ENCODE peak calls at places on chromosomes 2 and 18, in four cellular contexts. One of them, this sample, is unnamed.

GRCh38 chr2:48316753-48317750 is 212.9 kb upstream of the STON1 start:
- DNase-seq in activated CD4-positive, alpha-beta T cell treated with anti-CD3 and anti-CD28 coated beads, Interleukin-2, amount 50 U/mL, for 48 hours: peak; percentile 31
- DNase-seq in lower lobe of right lung: no peak
- DNase-seq in sciatic nerve: no peak
- DNase-seq in this sample: no peak

GRCh38 chr2:37554157-37554515 is 117.3 kb downstream of the CDC42EP3 start:
- DNase-seq in sciatic nerve: no peak
- DNase-seq in activated CD4-positive, alpha-beta T cell treated with anti-CD3 and anti-CD28 coated beads, Interleukin-2, amount 50 U/mL, for 48 hours: no peak
- DNase-seq in lower lobe of right lung: no peak
- DNase-seq in this sample: no peak

GRCh38 chr2:45170976-45171514 is 161.8 kb upstream of the SIX2 start:
- DNase-seq in lower lobe of right lung: no peak
- DNase-seq in activated CD4-positive, alpha-beta T cell treated with anti-CD3 and anti-CD28 coated beads, Interleukin-2, amount 50 U/mL, for 48 hours: no peak
- DNase-seq in sciatic nerve: no peak
- DNase-seq in this sample: no peak

GRCh38 chr18:8816805-8817204 is 111.4 kb downstream of the MTCL1 start:
- DNase-seq in lower lobe of right lung: no peak
- DNase-seq in sciatic nerve: no peak
- DNase-seq in activated CD4-positive, alpha-beta T cell treated with anti-CD3 and anti-CD28 coated beads, Interleukin-2, amount 50 U/mL, for 48 hours: no peak
- DNase-seq in this sample: no peak

GRCh38 chr2:123532999-123533398 is 492.1 kb upstream of the CNTNAP5 start:
- DNase-seq in sciatic nerve: no peak
- DNase-seq in activated CD4-positive, alpha-beta T cell treated with anti-CD3 and anti-CD28 coated beads, Interleukin-2, amount 50 U/mL, for 48 hours: no peak
- DNase-seq in lower lobe of right lung: no peak
- DNase-seq in this sample: no peak

GRCh38 chr2:17658251-17658843 is 95.3 kb downstream of the SMC6 start:
- DNase-seq in sciatic nerve: no peak
- DNase-seq in activated CD4-positive, alpha-beta T cell treated with anti-CD3 and anti-CD28 coated beads, Interleukin-2, amount 50 U/mL, for 48 hours: peak; percentile 23
- DNase-seq in lower lobe of right lung: no peak
- DNase-seq in this sample: no peak

GRCh38 chr2:176677746-176678145 is 408.5 kb downstream of the MTX2 start:
- DNase-seq in sciatic nerve: no peak
- DNase-seq in activated CD4-positive, alpha-beta T cell treated with anti-CD3 and anti-CD28 coated beads, Interleukin-2, amount 50 U/mL, for 48 hours: no peak
- DNase-seq in lower lobe of right lung: no peak
- DNase-seq in this sample: no peak

GRCh38 chr2:163345795-163346573 is 389.8 kb downstream of the FIGN start:
- DNase-seq in activated CD4-positive, alpha-beta T cell treated with anti-CD3 and anti-CD28 coated beads, Interleukin-2, amount 50 U/mL, for 48 hours: no peak
- DNase-seq in sciatic nerve: no peak
- DNase-seq in lower lobe of right lung: no peak
- DNase-seq in this sample: peak; percentile 26

GRCh38 chr2:238434846-238435751 is 8.4 kb downstream of the ASB1 start:
- DNase-seq in activated CD4-positive, alpha-beta T cell treated with anti-CD3 and anti-CD28 coated beads, Interleukin-2, amount 50 U/mL, for 48 hours: no peak
- DNase-seq in sciatic nerve: no peak
- DNase-seq in lower lobe of right lung: no peak
- DNase-seq in this sample: no peak

GRCh38 chr2:239469101-239469960 is 68.5 kb upstream of the HDAC4 start:
- DNase-seq in activated CD4-positive, alpha-beta T cell treated with anti-CD3 and anti-CD28 coated beads, Interleukin-2, amount 50 U/mL, for 48 hours: no peak
- DNase-seq in lower lobe of right lung: no peak
- DNase-seq in sciatic nerve: no peak
- DNase-seq in this sample: no peak

GRCh38 chr2:241821460-241822263 is 12.7 kb downstream of the NEU4 start:
- DNase-seq in lower lobe of right lung: no peak
- DNase-seq in sciatic nerve: no peak
- DNase-seq in activated CD4-positive, alpha-beta T cell treated with anti-CD3 and anti-CD28 coated beads, Interleukin-2, amount 50 U/mL, for 48 hours: peak; percentile 2
- DNase-seq in this sample: no peak

GRCh38 chr2:19746611-19747309 is 155.0 kb downstream of the TTC32 start:
- DNase-seq in sciatic nerve: no peak
- DNase-seq in lower lobe of right lung: no peak
- DNase-seq in activated CD4-positive, alpha-beta T cell treated with anti-CD3 and anti-CD28 coated beads, Interleukin-2, amount 50 U/mL, for 48 hours: peak; percentile 7
- DNase-seq in this sample: peak; percentile 48

GRCh38 chr18:61448316-61448715 is 115.1 kb downstream of the CDH20 start:
- DNase-seq in lower lobe of right lung: no peak
- DNase-seq in sciatic nerve: no peak
- DNase-seq in activated CD4-positive, alpha-beta T cell treated with anti-CD3 and anti-CD28 coated beads, Interleukin-2, amount 50 U/mL, for 48 hours: no peak
- DNase-seq in this sample: no peak

GRCh38 chr2:30666307-30666874 is 140.9 kb downstream of the CAPN13 start:
- DNase-seq in lower lobe of right lung: no peak
- DNase-seq in activated CD4-positive, alpha-beta T cell treated with anti-CD3 and anti-CD28 coated beads, Interleukin-2, amount 50 U/mL, for 48 hours: no peak
- DNase-seq in sciatic nerve: no peak
- DNase-seq in this sample: peak; percentile 98

GRCh38 chr18:58983260-58983659 is 118.6 kb downstream of the ZNF532 start:
- DNase-seq in sciatic nerve: no peak
- DNase-seq in lower lobe of right lung: no peak
- DNase-seq in activated CD4-positive, alpha-beta T cell treated with anti-CD3 and anti-CD28 coated beads, Interleukin-2, amount 50 U/mL, for 48 hours: no peak
- DNase-seq in this sample: no peak

GRCh38 chr2:236336575-236337464 is 72.6 kb upstream of the ASB18 start:
- DNase-seq in lower lobe of right lung: no peak
- DNase-seq in sciatic nerve: no peak
- DNase-seq in activated CD4-positive, alpha-beta T cell treated with anti-CD3 and anti-CD28 coated beads, Interleukin-2, amount 50 U/mL, for 48 hours: no peak
- DNase-seq in this sample: no peak

GRCh38 chr2:6676776-6677175 is 188.9 kb downstream of the CMPK2 start:
- DNase-seq in sciatic nerve: no peak
- DNase-seq in lower lobe of right lung: no peak
- DNase-seq in activated CD4-positive, alpha-beta T cell treated with anti-CD3 and anti-CD28 coated beads, Interleukin-2, amount 50 U/mL, for 48 hours: no peak
- DNase-seq in this sample: no peak

GRCh38 chr2:226915846-226916360 is 80.0 kb downstream of the RHBDD1 start:
- DNase-seq in sciatic nerve: no peak
- DNase-seq in lower lobe of right lung: no peak
- DNase-seq in activated CD4-positive, alpha-beta T cell treated with anti-CD3 and anti-CD28 coated beads, Interleukin-2, amount 50 U/mL, for 48 hours: no peak
- DNase-seq in this sample: no peak

GRCh38 chr2:156385242-156385641 is 50.9 kb upstream of the GPD2 start:
- DNase-seq in activated CD4-positive, alpha-beta T cell treated with anti-CD3 and anti-CD28 coated beads, Interleukin-2, amount 50 U/mL, for 48 hours: no peak
- DNase-seq in lower lobe of right lung: no peak
- DNase-seq in sciatic nerve: no peak
- DNase-seq in this sample: no peak

GRCh38 chr2:171318463-171318934 is 115.3 kb downstream of the METTL8 start:
- DNase-seq in sciatic nerve: peak; percentile 61
- DNase-seq in lower lobe of right lung: no peak
- DNase-seq in activated CD4-positive, alpha-beta T cell treated with anti-CD3 and anti-CD28 coated beads, Interleukin-2, amount 50 U/mL, for 48 hours: peak; percentile 26
- DNase-seq in this sample: no peak

GRCh38 chr2:140308706-140309105 is 1528.5 kb upstream of the NXPH2 start:
- DNase-seq in sciatic nerve: no peak
- DNase-seq in activated CD4-positive, alpha-beta T cell treated with anti-CD3 and anti-CD28 coated beads, Interleukin-2, amount 50 U/mL, for 48 hours: no peak
- DNase-seq in lower lobe of right lung: no peak
- DNase-seq in this sample: no peak

GRCh38 chr2:239811001-239811798 is 213.9 kb downstream of the NDUFA10 start:
- DNase-seq in sciatic nerve: peak; percentile 40
- DNase-seq in activated CD4-positive, alpha-beta T cell treated with anti-CD3 and anti-CD28 coated beads, Interleukin-2, amount 50 U/mL, for 48 hours: no peak
- DNase-seq in lower lobe of right lung: no peak
- DNase-seq in this sample: no peak

GRCh38 chr2:72143441-72144356 is 4.0 kb downstream of the CYP26B1 start:
- DNase-seq in sciatic nerve: peak; percentile 68
- DNase-seq in activated CD4-positive, alpha-beta T cell treated with anti-CD3 and anti-CD28 coated beads, Interleukin-2, amount 50 U/mL, for 48 hours: peak; percentile 13
- DNase-seq in lower lobe of right lung: no peak
- DNase-seq in this sample: no peak

GRCh38 chr2:44747794-44748193 is 193.7 kb upstream of the SIX3 start:
- DNase-seq in lower lobe of right lung: no peak
- DNase-seq in sciatic nerve: no peak
- DNase-seq in activated CD4-positive, alpha-beta T cell treated with anti-CD3 and anti-CD28 coated beads, Interleukin-2, amount 50 U/mL, for 48 hours: no peak
- DNase-seq in this sample: no peak

GRCh38 chr2:111990856-111991255 is 64.2 kb upstream of the TMEM87B start:
- DNase-seq in sciatic nerve: no peak
- DNase-seq in lower lobe of right lung: no peak
- DNase-seq in activated CD4-positive, alpha-beta T cell treated with anti-CD3 and anti-CD28 coated beads, Interleukin-2, amount 50 U/mL, for 48 hours: no peak
- DNase-seq in this sample: no peak

GRCh38 chr2:96084006-96084857 is 32.1 kb downstream of the ADRA2B start:
- DNase-seq in lower lobe of right lung: peak; percentile 29
- DNase-seq in activated CD4-positive, alpha-beta T cell treated with anti-CD3 and anti-CD28 coated beads, Interleukin-2, amount 50 U/mL, for 48 hours: peak; percentile 1
- DNase-seq in sciatic nerve: peak; percentile 51
- DNase-seq in this sample: no peak

GRCh38 chr18:30175621-30176225 is 866.8 kb downstream of the DSC3 start:
- DNase-seq in sciatic nerve: no peak
- DNase-seq in activated CD4-positive, alpha-beta T cell treated with anti-CD3 and anti-CD28 coated beads, Interleukin-2, amount 50 U/mL, for 48 hours: no peak
- DNase-seq in lower lobe of right lung: no peak
- DNase-seq in this sample: no peak

GRCh38 chr2:75224636-75225094 is 25.3 kb upstream of the TACR1 start:
- DNase-seq in activated CD4-positive, alpha-beta T cell treated with anti-CD3 and anti-CD28 coated beads, Interleukin-2, amount 50 U/mL, for 48 hours: no peak
- DNase-seq in sciatic nerve: no peak
- DNase-seq in lower lobe of right lung: no peak
- DNase-seq in this sample: no peak

GRCh38 chr2:42951263-42951938 is 159.0 kb upstream of the HAAO start:
- DNase-seq in activated CD4-positive, alpha-beta T cell treated with anti-CD3 and anti-CD28 coated beads, Interleukin-2, amount 50 U/mL, for 48 hours: no peak
- DNase-seq in sciatic nerve: no peak
- DNase-seq in lower lobe of right lung: no peak
- DNase-seq in this sample: no peak

GRCh38 chr18:79695269-79695668 is 15.7 kb downstream of the CTDP1 start:
- DNase-seq in sciatic nerve: no peak
- DNase-seq in activated CD4-positive, alpha-beta T cell treated with anti-CD3 and anti-CD28 coated beads, Interleukin-2, amount 50 U/mL, for 48 hours: no peak
- DNase-seq in lower lobe of right lung: peak; percentile 15
- DNase-seq in this sample: no peak

GRCh38 chr2:29311458-29311857 is 196.2 kb downstream of the CLIP4 start:
- DNase-seq in activated CD4-positive, alpha-beta T cell treated with anti-CD3 and anti-CD28 coated beads, Interleukin-2, amount 50 U/mL, for 48 hours: no peak
- DNase-seq in lower lobe of right lung: no peak
- DNase-seq in sciatic nerve: no peak
- DNase-seq in this sample: no peak

GRCh38 chr2:71928734-71929481 is 218.8 kb downstream of the CYP26B1 start:
- DNase-seq in sciatic nerve: no peak
- DNase-seq in activated CD4-positive, alpha-beta T cell treated with anti-CD3 and anti-CD28 coated beads, Interleukin-2, amount 50 U/mL, for 48 hours: no peak
- DNase-seq in lower lobe of right lung: no peak
- DNase-seq in this sample: no peak

GRCh38 chr2:120239488-120240287 is 13.0 kb upstream of the RALB start:
- DNase-seq in activated CD4-positive, alpha-beta T cell treated with anti-CD3 and anti-CD28 coated beads, Interleukin-2, amount 50 U/mL, for 48 hours: peak; percentile 42
- DNase-seq in lower lobe of right lung: no peak
- DNase-seq in sciatic nerve: no peak
- DNase-seq in this sample: peak; percentile 45

GRCh38 chr18:7334973-7335568 is 104.2 kb downstream of the LRRC30 start:
- DNase-seq in lower lobe of right lung: no peak
- DNase-seq in activated CD4-positive, alpha-beta T cell treated with anti-CD3 and anti-CD28 coated beads, Interleukin-2, amount 50 U/mL, for 48 hours: no peak
- DNase-seq in sciatic nerve: no peak
- DNase-seq in this sample: no peak

GRCh38 chr2:191501390-191502168 is 176.4 kb upstream of the NABP1 start:
- DNase-seq in lower lobe of right lung: no peak
- DNase-seq in activated CD4-positive, alpha-beta T cell treated with anti-CD3 and anti-CD28 coated beads, Interleukin-2, amount 50 U/mL, for 48 hours: no peak
- DNase-seq in sciatic nerve: no peak
- DNase-seq in this sample: peak; percentile 33

This sample was measured in A549.